ENCODE peak calls at places on chromosomes 3 and 15, in seven cellular contexts. X is RWPE1; I is left ventricle myocardium superior; Q is stimulated activated naive CD8-positive, alpha-beta T cell treated with anti-CD3 and anti-CD28 coated beads, Interleukin-15, amount 100 ng/mL, for 72 hours; E is activated CD8-positive, alpha-beta memory T cell treated with anti-CD3 and anti-CD28 coated beads for 48 hours; D is putamen; G is neuronal stem cell. R is an unnamed sample.

GRCh38 chr3:62665627-62666433 is 209.4 kb downstream of the CADPS start:
- DNase-seq in X (peak; percentile 36), I (peak; percentile 67), Q (peak; percentile 39), E (no peak), D (peak; percentile 59), G (peak; percentile 80), R (peak; percentile 30)

GRCh38 chr15:66729339-66729951 is 27.4 kb downstream of the SMAD6 start:
- DNase-seq in X (no peak), I (no peak), Q (no peak), E (no peak), D (no peak), G (no peak), R (no peak)

GRCh38 chr3:107772016-107772415 is 249.3 kb downstream of the BBX start:
- DNase-seq in X (no peak), I (no peak), Q (no peak), E (no peak), D (no peak), G (no peak), R (no peak)

GRCh38 chr3:10561942-10562565 is 56.7 kb upstream of the ATP2B2 start:
- DNase-seq in X (no peak), I (no peak), Q (no peak), E (no peak), D (no peak), G (no peak), R (no peak)

GRCh38 chr3:11847607-11848006 is 922 bp upstream of the TAMM41 start:
- DNase-seq in X (no peak), I (no peak), Q (peak; percentile 22), E (no peak), D (no peak), G (no peak), R (no peak)

GRCh38 chr3:18223591-18224338 is 201.4 kb downstream of the SATB1 start:
- DNase-seq in X (no peak), I (no peak), Q (no peak), E (no peak), D (peak; percentile 25), G (no peak), R (no peak)

GRCh38 chr3:30448436-30448835 is 158.0 kb upstream of the TGFBR2 start:
- DNase-seq in X (no peak), I (no peak), Q (no peak), E (no peak), D (no peak), G (no peak), R (no peak)

GRCh38 chr15:90664650-90665287 is 52.4 kb upstream of the BLM start:
- DNase-seq in X (peak; percentile 34), I (peak; percentile 73), Q (no peak), E (no peak), D (no peak), G (no peak), R (no peak)

GRCh38 chr3:21405671-21406667 is 345.0 kb downstream of the ZNF385D start:
- DNase-seq in X (no peak), I (no peak), Q (no peak), E (no peak), D (no peak), G (no peak), R (no peak)

GRCh38 chr15:64571857-64572291 is 111.5 kb downstream of the ZNF609 start:
- DNase-seq in X (peak; percentile 5), I (no peak), Q (no peak), E (no peak), D (peak; percentile 6), G (no peak), R (no peak)

GRCh38 chr3:46400000-46400734 is 6.7 kb downstream of the CCR5AS start:
- DNase-seq in X (no peak), I (no peak), Q (no peak), E (no peak), D (no peak), G (no peak), R (no peak)

GRCh38 chr3:164179110-164179774 is 899.1 kb downstream of the SI start:
- DNase-seq in X (no peak), I (no peak), Q (no peak), E (no peak), D (no peak), G (no peak), R (no peak)

GRCh38 chr3:106302451-106303221 is 433.8 kb upstream of the CBLB start:
- DNase-seq in X (no peak), I (no peak), Q (peak; percentile 40), E (no peak), D (no peak), G (no peak), R (no peak)

GRCh38 chr3:18153571-18154173 is 271.5 kb downstream of the SATB1 start:
- DNase-seq in X (peak; percentile 38), I (no peak), Q (no peak), E (no peak), D (no peak), G (peak; percentile 8), R (no peak)

R was measured in NCI-H774.